ENCODE peak calls at places on chromosomes 5 and 9, in eight cellular contexts. O is PC-3, M is HCT116, H is A549, U is uterus, P is mammary epithelial cell, I is body of pancreas, R is psoas muscle. E is an unnamed sample. For H3K4me1, the result is how much of the 10 kb centered on the place peaks cover.

GRCh38 chr5:170479484-170479883 is 24.3 kb upstream of the KCNIP1 start:
- DNase-seq in P (no peak), M (no peak), R (no peak), U (no peak), O (peak), H (peak), I (peak), E (no peak)

GRCh38 chr9:135906291-135907005 is 898 bp downstream of the CAMSAP1 start:
- DNase-seq in I (peak), M (no peak), O (peak), R (no peak), U (peak), H (no peak), P (peak), E (no peak)

GRCh38 chr9:116543731-116544400 is 143.2 kb upstream of the TRIM32 start:
- DNase-seq in P (no peak), M (no peak), U (no peak), O (no peak), I (peak), H (no peak), R (peak), E (no peak)

GRCh38 chr5:3878267-3878666 is 282.6 kb downstream of the IRX1 start:
- DNase-seq in M (no peak), H (no peak), O (no peak), P (peak), U (no peak), R (no peak), I (no peak), E (no peak)

GRCh38 chr9:19127881-19128719 is 808 bp upstream of the PLIN2 start:
- DNase-seq in M (no peak), O (no peak), U (peak), H (no peak), P (no peak), I (peak), R (no peak), E (no peak)

GRCh38 chr5:61993446-61994017 is 312.5 kb upstream of the KIF2A start:
- DNase-seq in M (no peak), H (no peak), P (no peak), I (no peak), U (no peak), R (no peak), O (no peak), E (no peak)

GRCh38 chr9:91117474-91117891 is 244.2 kb downstream of the AUH start:
- DNase-seq in U (no peak), O (no peak), P (no peak), M (no peak), R (no peak), I (no peak), H (no peak), E (no peak)

GRCh38 chr5:36839479-36839878 is 37.1 kb upstream of the NIPBL start:
- DNase-seq in I (no peak), R (no peak), M (no peak), O (no peak), P (no peak), H (no peak), U (no peak), E (no peak)

GRCh38 chr9:318646-319045 is 104.0 kb downstream of the DOCK8 start:
- DNase-seq in O (no peak), I (no peak), H (no peak), U (no peak), P (no peak), M (no peak), R (no peak), E (no peak)

GRCh38 chr5:100690036-100690560 is 154.9 kb downstream of the FAM174A start:
- DNase-seq in I (no peak), U (no peak), O (peak), R (no peak), H (no peak), P (no peak), M (no peak), E (no peak)

GRCh38 chr9:123637940-123638634 is 282.1 kb downstream of the CRB2 start:
- DNase-seq in U (no peak), O (no peak), M (no peak), H (no peak), I (no peak), R (no peak), P (no peak), E (no peak)

GRCh38 chr5:10507575-10508024 is 56.3 kb upstream of the ANKRD33B start:
- DNase-seq in H (peak), U (peak), O (peak), I (no peak), P (no peak), R (no peak), M (no peak), E (no peak)

GRCh38 chr5:34891981-34892380 is 23.3 kb downstream of the RAD1 start:
- DNase-seq in R (no peak), M (no peak), O (no peak), P (no peak), H (no peak), I (no peak), U (peak), E (no peak)

GRCh38 chr5:42951847-42952411 is 88.2 kb downstream of the ANXA2R start:
- DNase-seq in U (peak), M (no peak), I (no peak), H (no peak), P (no peak), O (no peak), R (peak), E (no peak)

GRCh38 chr5:87899109-87900100 is 369.2 kb downstream of the TMEM161B start:
- DNase-seq in O (peak), H (no peak), I (no peak), R (peak), U (no peak), P (no peak), M (no peak), E (no peak)

GRCh38 chr9:95435074-95435728 is 81.6 kb downstream of the PTCH1 start:
- DNase-seq in U (no peak), H (no peak), M (no peak), P (no peak), O (no peak), I (no peak), R (no peak), E (no peak)

GRCh38 chr9:93202919-93203712 is 19.2 kb downstream of the WNK2 start:
- DNase-seq in R (peak), M (no peak), I (no peak), H (no peak), U (no peak), O (no peak), P (no peak), E (no peak)

GRCh38 chr9:88090151-88090581 is 48.1 kb downstream of the SPATA31C2 start:
- DNase-seq in O (no peak), P (no peak), R (no peak), M (no peak), I (no peak), H (no peak), U (peak), E (peak)

GRCh38 chr5:103036601-103037000 is 83.3 kb downstream of the GIN1 start:
- DNase-seq in M (no peak), U (no peak), P (no peak), R (no peak), I (no peak), H (no peak), O (no peak), E (no peak)

GRCh38 chr5:13632676-13633075 is 311.8 kb downstream of the DNAH5 start:
- DNase-seq in O (peak), H (no peak), R (no peak), U (no peak), I (no peak), M (no peak), P (peak), E (no peak)

GRCh38 chr9:25703826-25704357 is 25.6 kb upstream of the TUSC1 start:
- DNase-seq in H (no peak), M (no peak), O (no peak), I (no peak), U (no peak), R (no peak), P (peak), E (no peak)

GRCh38 chr5:111697881-111698757 is 58.9 kb downstream of the NREP start:
- DNase-seq in O (peak), H (no peak), I (no peak), P (no peak), R (no peak), U (no peak), M (no peak), E (no peak)

DNA sequence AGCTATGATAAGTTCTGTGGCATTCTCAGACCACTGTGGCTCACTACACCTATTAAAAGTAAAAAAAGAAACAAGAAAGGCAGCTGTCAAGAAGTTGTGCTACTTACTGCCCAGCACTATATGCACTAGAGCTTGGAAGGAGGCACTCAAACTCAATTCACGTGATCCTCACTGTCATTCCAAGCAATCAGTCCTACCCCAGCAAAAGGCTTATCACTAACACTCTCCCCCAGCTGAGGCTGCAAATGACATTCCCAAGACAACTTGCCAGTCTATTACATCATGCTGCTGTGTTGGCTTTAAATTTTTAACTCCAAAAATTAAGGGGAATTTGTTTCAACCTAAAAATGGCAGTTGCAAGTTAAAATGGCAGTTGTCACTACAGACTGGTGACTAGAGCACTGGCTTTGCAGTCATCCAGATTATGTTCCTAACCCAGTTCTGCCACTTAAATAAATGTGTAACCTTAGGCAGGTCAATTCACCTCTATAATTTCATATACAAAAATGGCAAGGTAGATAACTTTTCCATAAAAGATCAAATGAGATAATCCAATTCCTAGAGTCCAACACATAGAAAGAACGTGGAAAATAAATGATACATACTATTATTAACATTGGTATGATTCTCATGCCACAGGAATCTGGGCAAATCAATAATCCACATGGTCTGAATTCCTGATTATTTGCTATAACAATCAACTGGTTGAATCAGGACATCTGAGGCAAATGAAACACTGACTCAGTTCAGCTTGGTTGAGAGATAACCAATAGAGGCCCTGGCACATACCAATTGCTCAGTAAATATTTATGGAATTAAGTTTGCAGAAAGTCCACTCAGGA is 52.4 kb downstream of the FBXW11 start:
- DNase-seq in P (peak), R (no peak), O (peak), U (no peak), I (peak), H (no peak), M (peak), E (no peak)
- H3K4me1 ChIP-seq in P (under half), R (under half), O (under half), U (under half), I (half or more), H (half or more), M (half or more), E (half or more)

GRCh38 chr9:134067904-134068741 is at the start of gene BRD3:
- DNase-seq in U (peak), I (peak), H (peak), R (peak), O (peak), M (peak), P (peak), E (peak)
- TF ChIP-seq CTCF in U (no peak), I (no peak), H (no peak), R (no peak), O (no peak), M (no peak), P (no peak), E (no peak)

GRCh38 chr5:126594676-126595485 is at the start of gene ALDH7A1:
- DNase-seq in U (peak), R (peak), H (peak), P (peak), O (peak), M (peak), I (peak), E (peak)

GRCh38 chr5:126595486-126596083 is 566 bp upstream of the ALDH7A1 start:
- DNase-seq in H (no peak), I (no peak), U (no peak), M (no peak), P (no peak), O (no peak), R (no peak), E (no peak)

GRCh38 chr5:126591549-126591948 is 3.5 kb downstream of the ALDH7A1 start:
- DNase-seq in O (no peak), H (no peak), U (no peak), I (no peak), M (no peak), R (no peak), P (no peak), E (no peak)

GRCh38 chr5:126597156-126597555 is 2.1 kb upstream of the ALDH7A1 start:
- DNase-seq in P (peak), M (no peak), O (peak), I (no peak), U (no peak), R (no peak), H (peak), E (no peak)

GRCh38 chr5:126594077-126594476 is 942 bp downstream of the ALDH7A1 start:
- DNase-seq in H (no peak), I (no peak), M (no peak), R (no peak), P (peak), O (peak), U (no peak), E (no peak)
- H3K4me3 ChIP-seq in H (peak), I (no peak), M (peak), R (peak), P (peak), O (peak), U (peak), E (peak)

GRCh38 chr9:14104501-14104900 is 209.4 kb downstream of the NFIB start:
- DNase-seq in P (no peak), U (no peak), I (no peak), R (no peak), O (no peak), M (no peak), H (no peak), E (no peak)
- H3K4me1 ChIP-seq in P (under half), U (under half), I (under half), R (under half), O (under half), M (under half), H (under half), E (under half)

GRCh38 chr9:100488171-100488570 is 15.2 kb downstream of the TMEFF1 start:
- DNase-seq in O (no peak), U (no peak), P (no peak), R (no peak), H (no peak), M (no peak), I (no peak), E (no peak)

GRCh38 chr9:100498592-100498991 is 25.6 kb downstream of the TMEFF1 start:
- DNase-seq in M (no peak), I (no peak), R (no peak), U (no peak), P (peak), H (no peak), O (peak), E (no peak)

GRCh38 chr9:100489836-100490235 is 16.9 kb downstream of the TMEFF1 start:
- DNase-seq in O (no peak), H (no peak), M (no peak), R (no peak), P (no peak), U (no peak), I (no peak), E (no peak)

GRCh38 chr9:100492952-100493351 is 20.0 kb downstream of the TMEFF1 start:
- DNase-seq in U (no peak), O (peak), I (no peak), H (no peak), M (no peak), R (peak), P (no peak), E (no peak)
- TF ChIP-seq CTCF in U (no peak), O (peak), I (no peak), H (no peak), M (peak), R (peak), P (no peak), E (no peak)

GRCh38 chr5:138340008-138340407 is 1.9 kb downstream of the FAM53C start:
- DNase-seq in R (no peak), I (no peak), M (no peak), H (no peak), P (no peak), U (no peak), O (no peak), E (no peak)
- H3K4me3 ChIP-seq in R (peak), I (no peak), M (no peak), H (no peak), P (no peak), U (no peak), O (peak), E (no peak)

GRCh38 chr5:68288756-68289134 is 73.2 kb downstream of the PIK3R1 start:
- DNase-seq in P (no peak), I (peak), O (peak), U (no peak), H (no peak), R (peak), M (no peak), E (peak)
- H3K4me1 ChIP-seq in P (under half), I (half or more), O (under half), U (under half), H (half or more), R (half or more), M (under half), E (half or more)

DNA sequence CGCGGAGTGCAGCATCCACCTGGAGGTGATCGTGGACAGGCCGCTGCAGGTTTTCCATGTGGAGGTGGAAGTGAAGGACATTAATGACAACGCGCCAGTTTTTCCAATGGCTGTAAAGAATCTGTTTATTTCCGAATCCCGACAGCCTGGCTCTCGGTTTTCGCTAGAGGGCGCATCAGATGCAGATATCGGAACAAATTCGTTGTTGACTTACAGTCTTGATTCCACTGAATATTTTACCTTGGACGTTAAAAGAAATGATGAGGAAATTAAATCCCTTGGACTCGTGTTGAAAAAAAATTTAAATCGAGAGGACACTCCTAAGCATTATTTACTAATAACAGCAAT is 611 bp downstream of the PCDHA3 start:
- DNase-seq in H (peak), O (no peak), P (no peak), I (no peak), R (no peak), U (no peak), M (no peak), E (no peak)
- TF ChIP-seq CTCF in H (peak), O (no peak), P (peak), I (peak), R (no peak), U (no peak), M (no peak), E (no peak)

DNA sequence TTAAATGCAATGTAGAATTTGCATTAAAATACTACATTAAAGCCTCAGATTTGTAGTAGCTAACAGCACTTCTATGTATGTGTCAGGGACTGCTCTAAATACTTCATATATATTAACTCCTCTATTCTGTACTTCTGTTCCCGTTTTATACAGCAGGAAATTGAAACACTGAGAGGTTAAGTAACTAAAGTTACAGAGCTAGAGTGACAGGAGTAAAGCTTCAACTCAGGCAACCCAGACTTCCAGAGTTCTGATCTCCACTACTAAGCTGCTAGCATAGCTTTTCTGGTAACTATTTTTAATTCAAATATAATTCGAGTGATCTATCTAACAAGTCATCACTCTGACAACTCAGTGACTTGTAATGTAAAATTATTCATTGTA is 605 bp upstream of the APC start:
- DNase-seq in H (no peak), O (no peak), P (no peak), M (no peak), U (no peak), R (no peak), I (no peak), E (no peak)
- H3K4me3 ChIP-seq in H (peak), O (no peak), P (peak), M (peak), U (peak), R (peak), I (no peak), E (peak)

GRCh38 chr9:35942286-35942685 is 15.7 kb downstream of the OR2S2 start:
- DNase-seq in O (no peak), I (no peak), H (no peak), U (no peak), R (no peak), P (no peak), M (no peak), E (no peak)

GRCh38 chr9:35944173-35944572 is 13.8 kb downstream of the OR2S2 start:
- DNase-seq in U (no peak), P (no peak), R (no peak), H (no peak), O (no peak), M (no peak), I (no peak), E (no peak)

GRCh38 chr9:35939851-35940250 is 18.1 kb downstream of the OR2S2 start:
- DNase-seq in R (no peak), I (no peak), P (no peak), U (no peak), O (no peak), M (no peak), H (no peak), E (no peak)

GRCh38 chr9:35938474-35939145 is 19.3 kb downstream of the OR2S2 start:
- DNase-seq in I (no peak), U (no peak), M (no peak), O (no peak), R (no peak), H (no peak), P (no peak), E (no peak)

GRCh38 chr9:35940474-35941467 is 17.2 kb downstream of the OR2S2 start:
- DNase-seq in O (no peak), U (no peak), I (no peak), P (peak), H (no peak), M (no peak), R (no peak), E (no peak)
- H3K4me1 ChIP-seq in O (under half), U (under half), I (under half), P (under half), H (under half), M (under half), R (under half), E (under half)

E was measured in tibial artery.